ENCODE peak calls at places on chromosomes 6 and 20, in five cellular contexts. L, J, K, E and Y are unnamed samples.
A peak's percentile ranks its signal among the peaks of the same experiment; 100 is the strongest.

GRCh38 chr20:62900692-62901584 is 25.4 kb downstream of the DIDO1 start:
- DNase-seq in J (peak; percentile 62), L (no peak), E (peak; percentile 30), K (no peak), Y (no peak)

GRCh38 chr20:1278323-1278660 is 12.2 kb downstream of the SNPH start:
- DNase-seq in L (no peak), K (no peak), J (no peak), E (no peak), Y (no peak)

GRCh38 chr6:142760152-142760551 is 184.8 kb downstream of the HIVEP2 start:
- DNase-seq in K (no peak), E (no peak), J (no peak), L (no peak), Y (no peak)

GRCh38 chr6:67184405-67184804 is 1450.7 kb upstream of the ADGRB3 start:
- DNase-seq in K (no peak), J (no peak), E (no peak), L (no peak), Y (no peak)

GRCh38 chr6:19753822-19754221 is 83.3 kb upstream of the ID4 start:
- DNase-seq in L (no peak), J (no peak), K (no peak), E (no peak), Y (peak; percentile 51)

GRCh38 chr6:88982720-88983119 is 19.3 kb upstream of the RNGTT start:
- DNase-seq in E (no peak), L (no peak), K (peak; percentile 57), J (peak; percentile 41), Y (no peak)

GRCh38 chr6:2026133-2026532 is 219.3 kb downstream of the GMDS start:
- DNase-seq in L (no peak), K (no peak), E (no peak), J (no peak), Y (no peak)

GRCh38 chr6:56433119-56433518 is 185.7 kb upstream of the COL21A1 start:
- DNase-seq in L (no peak), K (no peak), J (no peak), E (no peak), Y (no peak)

GRCh38 chr20:59583428-59584277 is 20.7 kb upstream of the PHACTR3 start:
- DNase-seq in L (no peak), K (no peak), E (peak; percentile 53), J (no peak), Y (peak; percentile 14)

GRCh38 chr20:2164966-2165365 is 63.3 kb downstream of the STK35 start:
- DNase-seq in J (no peak), K (no peak), L (no peak), E (no peak), Y (no peak)

GRCh38 chr6:138577151-138577915 is 78.0 kb upstream of the NHSL1 start:
- DNase-seq in J (no peak), L (no peak), K (peak; percentile 25), E (no peak), Y (peak; percentile 35)

GRCh38 chr6:160992323-160993314 is 1.1 kb downstream of the MAP3K4 start:
- DNase-seq in L (no peak), E (peak; percentile 53), K (peak; percentile 52), J (peak; percentile 33), Y (peak; percentile 35)

GRCh38 chr6:157503018-157503747 is 122.2 kb downstream of the ZDHHC14 start:
- DNase-seq in K (no peak), E (no peak), L (no peak), J (peak; percentile 24), Y (no peak)

GRCh38 chr6:106084973-106085686 is 1.0 kb upstream of the PRDM1 start:
- DNase-seq in E (no peak), J (no peak), K (no peak), L (no peak), Y (no peak)

GRCh38 chr6:131262060-131262459 is 126.8 kb downstream of the AKAP7 start:
- DNase-seq in J (no peak), E (no peak), K (no peak), L (no peak), Y (no peak)